ENCODE peak calls at places on chromosomes 11 and 22, in five cellular contexts. G is fibroblast of lung, B is neural progenitor cell, K is stomach, T is uterus. A is an unnamed sample. For H3K4me1 and H3K27me3, the result is how much of the 10 kb centered on the place peaks cover.

GRCh38 chr11:116517077-116517476 is 255.7 kb downstream of the BUD13 start:
- DNase-seq in G (no peak), B (no peak), K (peak), T (no peak), A (no peak)

GRCh38 chr11:12817681-12818332 is 143.6 kb downstream of the TEAD1 start:
- DNase-seq in G (peak), B (no peak), K (no peak), T (no peak), A (no peak)

GRCh38 chr11:65793144-65793581 is 6.3 kb downstream of the OVOL1 start:
- DNase-seq in G (no peak), B (no peak), K (peak), T (no peak), A (peak)

GRCh38 chr22:19852177-19852781 is 2.4 kb downstream of the GNB1L start:
- DNase-seq in G (no peak), B (no peak), K (no peak), T (peak), A (peak)

GRCh38 chr11:130606181-130606580 is 157.7 kb downstream of the ADAMTS15 start:
- DNase-seq in G (peak), B (no peak), K (no peak), T (no peak), A (no peak)

GRCh38 chr11:108609681-108610080 is 16.1 kb upstream of the EXPH5 start:
- DNase-seq in G (peak), B (no peak), K (no peak), T (no peak), A (no peak)

GRCh38 chr11:1760351-1761109 is 3.2 kb downstream of the CTSD start:
- DNase-seq in G (peak), B (no peak), K (peak), T (peak), A (peak)

GRCh38 chr11:689630-690029 is 5.4 kb downstream of the DEAF1 start:
- DNase-seq in G (no peak), B (no peak), K (no peak), T (no peak), A (no peak)

GRCh38 chr11:2582958-2583604 is 116.7 kb downstream of the KCNQ1OT1 start:
- DNase-seq in G (no peak), B (no peak), K (peak), T (no peak), A (peak)

GRCh38 chr11:116413861-116414260 is 358.9 kb downstream of the BUD13 start:
- DNase-seq in G (no peak), B (peak), K (no peak), T (no peak), A (no peak)

GRCh38 chr11:79973701-79974626 is 533.1 kb upstream of the TENM4 start:
- DNase-seq in G (no peak), B (peak), K (no peak), T (no peak), A (no peak)

GRCh38 chr11:34262601-34263081 is 95.2 kb downstream of the ABTB2 start:
- DNase-seq in G (no peak), B (no peak), K (no peak), T (no peak), A (no peak)

GRCh38 chr11:65419460-65419772 is 3.2 kb upstream of the NEAT1 start:
- DNase-seq in G (no peak), B (no peak), K (no peak), T (peak), A (peak)

GRCh38 chr11:60869451-60869825 is 2.1 kb downstream of the ZP1 start:
- DNase-seq in G (no peak), B (no peak), K (peak), T (no peak), A (no peak)

GRCh38 chr11:46389450-46390330 is 1.9 kb downstream of the CHRM4 start:
- DNase-seq in G (peak), B (peak), K (peak), T (no peak), A (peak)

GRCh38 chr11:67167086-67167485 is 48.0 kb downstream of the KDM2A start:
- DNase-seq in G (peak), B (no peak), K (no peak), T (no peak), A (no peak)

GRCh38 chr11:118171274-118172062 is 5.0 kb downstream of the SCN2B start:
- DNase-seq in G (peak), B (peak), K (peak), T (peak), A (peak)

GRCh38 chr11:119484741-119485605 is 62.0 kb upstream of the THY1 start:
- DNase-seq in G (no peak), B (peak), K (peak), T (peak), A (no peak)

GRCh38 chr11:58575377-58576020 is at the start of gene LPXN:
- DNase-seq in G (peak), B (no peak), K (no peak), T (no peak), A (no peak)

GRCh38 chr11:43925063-43925931 is 17.1 kb upstream of the C11orf96 start:
- DNase-seq in G (peak), B (no peak), K (no peak), T (no peak), A (no peak)

GRCh38 chr11:67322049-67322448 is 18.7 kb downstream of the SSH3 start:
- DNase-seq in G (no peak), B (no peak), K (no peak), T (no peak), A (no peak)

DNA sequence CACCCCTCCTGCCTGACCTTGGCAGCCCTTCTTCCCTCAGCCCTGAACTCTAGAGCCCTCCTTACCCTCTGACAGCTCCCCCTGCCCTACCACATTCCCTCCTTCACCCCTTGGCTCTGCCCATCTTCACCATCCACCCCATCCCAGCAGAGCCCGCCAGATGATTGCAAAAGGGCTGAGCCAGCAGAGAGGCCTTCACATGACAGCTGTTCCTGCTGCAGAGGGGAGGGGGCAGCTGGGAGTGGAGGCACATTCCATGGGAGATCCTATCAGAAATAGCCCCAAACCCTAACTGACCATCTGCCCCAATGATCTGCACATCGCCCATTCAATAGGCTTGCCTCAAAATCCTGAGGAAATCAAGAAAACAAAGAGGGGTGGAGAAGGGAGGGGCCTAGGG is 7.8 kb upstream of the AHNAK start:
- DNase-seq in G (no peak), B (peak), K (no peak), T (no peak), A (no peak)
- H3K4me1 ChIP-seq in G (under half), B (half or more), K (half or more), T (under half), A (half or more)

GRCh38 chr11:128343134-128343514 is 244.2 kb downstream of the ETS1 start:
- DNase-seq in G (no peak), B (no peak), K (no peak), T (no peak), A (no peak)

GRCh38 chr11:128343870-128344269 is 243.5 kb downstream of the ETS1 start:
- DNase-seq in G (no peak), B (no peak), K (no peak), T (no peak), A (no peak)

GRCh38 chr11:128341280-128341679 is 246.1 kb downstream of the ETS1 start:
- DNase-seq in G (no peak), B (no peak), K (no peak), T (no peak), A (no peak)

GRCh38 chr11:128341767-128342318 is 245.5 kb downstream of the ETS1 start:
- DNase-seq in G (no peak), B (peak), K (no peak), T (no peak), A (no peak)

DNA sequence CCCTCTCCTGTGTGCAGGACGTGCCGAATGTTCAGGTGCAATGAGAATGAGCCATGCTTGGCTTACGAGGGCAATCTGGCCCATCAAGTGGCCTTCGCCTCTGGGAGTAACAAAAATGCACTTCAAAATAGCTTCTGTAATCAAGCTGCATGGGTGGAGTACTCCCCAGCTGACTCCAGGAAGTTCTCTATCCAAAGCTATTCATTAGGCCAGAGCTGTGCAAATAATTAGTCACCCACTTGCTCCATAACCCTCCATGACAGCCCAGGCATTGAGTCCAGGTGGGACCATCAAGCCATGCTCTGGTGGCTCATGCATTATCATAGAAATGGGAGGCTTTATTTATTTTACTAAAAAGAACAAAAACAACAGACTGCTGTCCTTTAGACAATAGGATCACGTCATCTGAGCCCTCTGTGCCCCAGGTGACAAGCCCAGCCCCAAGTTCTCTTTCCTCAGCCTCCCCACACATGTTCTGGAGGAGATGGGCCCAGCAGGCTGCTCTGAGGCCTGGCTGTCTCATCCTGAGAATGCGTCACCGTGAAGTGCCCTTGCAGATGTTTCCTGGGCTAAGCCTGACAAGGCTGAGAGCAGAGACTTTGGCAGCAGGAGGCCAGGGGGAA is 244.7 kb downstream of the ETS1 start:
- DNase-seq in G (peak), B (no peak), K (no peak), T (peak), A (no peak)
- H3K27me3 ChIP-seq in G (under half), B (under half), K (under half), T (under half), A (under half)

GRCh38 chr22:17540481-17540880 is 22.8 kb upstream of the SLC25A18 start:
- DNase-seq in G (no peak), B (no peak), K (no peak), T (no peak), A (no peak)
- TF ChIP-seq CTCF in G (no peak), B (peak), K (no peak), T (no peak), A (no peak)

DNA sequence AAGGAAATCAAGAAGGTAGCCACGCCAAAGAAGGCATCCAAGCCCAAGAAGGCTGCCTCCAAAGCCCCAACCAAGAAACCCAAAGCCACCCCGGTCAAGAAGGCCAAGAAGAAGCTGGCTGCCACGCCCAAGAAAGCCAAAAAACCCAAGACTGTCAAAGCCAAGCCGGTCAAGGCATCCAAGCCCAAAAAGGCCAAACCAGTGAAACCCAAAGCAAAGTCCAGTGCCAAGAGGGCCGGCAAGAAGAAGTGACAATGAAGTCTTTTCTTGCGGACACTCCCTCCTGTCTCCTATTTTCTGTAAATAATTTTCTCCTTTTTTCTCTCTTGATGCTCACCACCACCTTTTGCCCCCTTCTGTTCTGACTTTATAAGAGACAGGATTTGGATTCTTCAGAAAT is 1.9 kb upstream of the GCAT start:
- DNase-seq in G (no peak), B (no peak), K (no peak), T (no peak), A (no peak)
- H3K4me1 ChIP-seq in G (under half), B (under half), K (half or more), T (under half), A (under half)

GRCh38 chr11:86790073-86790727 is 10.1 kb upstream of the PRSS23 start:
- DNase-seq in G (no peak), B (no peak), K (no peak), T (no peak), A (no peak)

GRCh38 chr11:86792150-86792549 is 8.2 kb upstream of the PRSS23 start:
- DNase-seq in G (no peak), B (no peak), K (no peak), T (no peak), A (no peak)

GRCh38 chr11:86795962-86796361 is 4.4 kb upstream of the PRSS23 start:
- DNase-seq in G (no peak), B (no peak), K (no peak), T (no peak), A (no peak)

GRCh38 chr11:86790867-86791849 is 9.2 kb upstream of the PRSS23 start:
- DNase-seq in G (no peak), B (no peak), K (no peak), T (no peak), A (no peak)

DNA sequence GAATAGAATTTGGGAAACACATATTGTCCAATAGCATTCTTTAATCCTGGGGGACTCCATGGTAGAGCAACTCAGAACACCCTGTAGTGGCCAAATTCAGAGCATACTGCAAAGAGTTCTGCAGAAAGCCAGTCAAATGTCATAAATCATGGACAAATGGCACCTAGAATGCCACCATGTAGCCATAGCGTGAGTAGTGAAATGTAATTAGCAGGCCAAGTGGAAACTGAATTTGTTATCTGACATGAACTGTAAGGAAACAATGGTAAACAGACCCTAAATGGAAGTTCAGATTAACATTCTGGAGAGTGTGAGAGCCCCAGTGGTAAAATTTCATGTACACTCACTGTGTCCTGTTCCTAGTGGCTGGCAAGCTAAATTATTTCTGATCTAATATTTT is 7.0 kb upstream of the PRSS23 start:
- DNase-seq in G (no peak), B (no peak), K (no peak), T (no peak), A (no peak)
- H3K27me3 ChIP-seq in G (under half), B (under half), K (under half), T (under half), A (under half)

DNA sequence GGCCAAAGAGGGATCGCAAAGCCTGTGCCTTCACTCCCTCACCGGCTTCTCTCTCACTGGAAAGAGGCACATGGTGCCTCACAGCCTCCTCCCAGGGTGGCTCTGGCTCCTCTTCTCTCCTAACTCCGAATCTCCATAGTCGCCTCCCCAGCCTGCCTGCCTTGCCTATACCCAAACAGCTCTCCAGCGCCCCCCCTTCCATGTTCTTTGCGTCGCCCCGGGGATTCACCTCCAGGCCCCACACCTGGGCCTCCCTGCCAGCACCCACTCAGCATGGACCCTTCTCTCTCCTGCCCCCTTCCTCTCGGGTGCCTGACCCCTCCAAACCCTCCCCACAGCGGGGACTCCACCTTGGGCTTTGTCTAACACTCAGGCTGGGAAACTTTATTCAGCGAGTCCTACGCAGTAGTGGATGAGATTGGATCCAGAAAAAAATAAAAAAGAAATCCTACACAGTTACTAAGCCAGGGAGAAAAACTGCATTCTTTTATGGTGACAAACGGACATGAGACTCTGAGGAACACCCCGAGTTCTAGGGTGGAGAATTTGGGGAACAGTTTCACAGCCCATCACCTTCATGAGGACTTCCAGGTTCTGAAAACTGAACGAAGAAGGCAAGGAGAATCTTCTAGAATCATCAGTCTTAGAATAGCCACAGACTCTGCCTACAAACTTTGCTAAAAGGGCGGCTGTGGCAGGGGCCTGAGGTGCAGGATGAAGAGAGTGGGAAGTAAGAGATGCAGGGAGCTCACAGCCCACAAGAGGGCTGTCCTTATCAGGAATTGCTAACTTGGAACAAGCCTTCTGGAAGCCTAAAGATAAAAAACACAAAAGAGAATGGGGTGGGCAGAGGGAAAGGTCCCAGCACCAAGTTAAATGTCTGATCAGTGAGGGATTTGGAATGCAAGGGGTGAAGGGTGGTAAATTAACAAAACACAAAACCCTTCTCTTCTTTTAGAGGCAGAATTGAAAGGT is 5.3 kb downstream of the PPM1F start:
- DNase-seq in G (peak), B (peak), K (no peak), T (peak), A (no peak)
- TF ChIP-seq CTCF in G (peak), B (peak), K (no peak), T (peak), A (no peak)